ENCODE peak calls at places on chromosomes 5 and 9, in seven cellular contexts. B is right cardiac atrium, H is BE2C, V is pancreas, K is suprapubic skin, I is T-cell, Y is NCI-H226. F is an unnamed sample.

GRCh38 chr5:132099073-132099748 is 25.6 kb downstream of the CSF2 start:
- DNase-seq in B (no peak), H (no peak), V (no peak), K (no peak), I (no peak), Y (no peak), F (no peak)

GRCh38 chr9:97983524-97984187 is 515 bp downstream of the ANP32B start:
- DNase-seq in B (peak), H (peak), V (no peak), K (peak), I (peak), Y (peak), F (no peak)

GRCh38 chr5:16418471-16418922 is 47.1 kb downstream of the ZNF622 start:
- DNase-seq in B (no peak), H (peak), V (peak), K (no peak), I (no peak), Y (no peak), F (no peak)

GRCh38 chr5:3110371-3110770 is 358.9 kb upstream of the IRX2 start:
- DNase-seq in B (no peak), H (no peak), V (no peak), K (no peak), I (no peak), Y (no peak), F (no peak)

GRCh38 chr9:127756233-127756632 is 21.1 kb upstream of the TOR2A start:
- DNase-seq in B (peak), H (no peak), V (no peak), K (no peak), I (no peak), Y (no peak), F (no peak)

GRCh38 chr5:127839496-127840197 is 136.5 kb downstream of the CCDC192 start:
- DNase-seq in B (no peak), H (no peak), V (no peak), K (no peak), I (no peak), Y (no peak), F (no peak)

GRCh38 chr5:98454904-98455303 is 318.6 kb upstream of the RGMB start:
- DNase-seq in B (no peak), H (no peak), V (no peak), K (no peak), I (no peak), Y (peak), F (no peak)

GRCh38 chr5:149580808-149581191 is 498 bp upstream of the ARHGEF37 start:
- DNase-seq in B (no peak), H (no peak), V (no peak), K (no peak), I (no peak), Y (no peak), F (no peak)

GRCh38 chr9:111037744-111038335 is 430 bp downstream of the LPAR1 start:
- DNase-seq in B (peak), H (peak), V (peak), K (peak), I (no peak), Y (peak), F (no peak)

GRCh38 chr9:103942652-103943051 is 151.5 kb upstream of the SMC2 start:
- DNase-seq in B (no peak), H (no peak), V (no peak), K (no peak), I (no peak), Y (no peak), F (no peak)

GRCh38 chr5:54713923-54714581 is 196.5 kb downstream of the SNX18 start:
- DNase-seq in B (no peak), H (no peak), V (no peak), K (no peak), I (no peak), Y (peak), F (no peak)

GRCh38 chr9:14888272-14888671 is 22.0 kb downstream of the FREM1 start:
- DNase-seq in B (no peak), H (no peak), V (no peak), K (no peak), I (no peak), Y (no peak), F (no peak)

GRCh38 chr9:134290603-134291451 is 35.4 kb upstream of the RXRA start:
- DNase-seq in B (peak), H (no peak), V (no peak), K (no peak), I (no peak), Y (no peak), F (no peak)

GRCh38 chr9:124764774-124765438 is 6.2 kb downstream of the NR6A1 start:
- DNase-seq in B (no peak), H (no peak), V (no peak), K (no peak), I (no peak), Y (no peak), F (no peak)

GRCh38 chr5:7261900-7262299 is 134.0 kb upstream of the ADCY2 start:
- DNase-seq in B (no peak), H (no peak), V (no peak), K (no peak), I (no peak), Y (no peak), F (no peak)

GRCh38 chr5:6576861-6577501 is 55.9 kb downstream of the NSUN2 start:
- DNase-seq in B (no peak), H (peak), V (no peak), K (peak), I (no peak), Y (peak), F (no peak)

GRCh38 chr5:16885635-16886365 is 50.3 kb downstream of the MYO10 start:
- DNase-seq in B (no peak), H (no peak), V (no peak), K (no peak), I (no peak), Y (no peak), F (no peak)

GRCh38 chr9:93945400-93946337 is 9.5 kb downstream of the BARX1 start:
- DNase-seq in B (no peak), H (no peak), V (no peak), K (no peak), I (no peak), Y (no peak), F (no peak)

GRCh38 chr5:159082491-159082890 is 17.2 kb downstream of the EBF1 start:
- DNase-seq in B (no peak), H (no peak), V (no peak), K (no peak), I (no peak), Y (no peak), F (no peak)

GRCh38 chr9:91004992-91005391 is 203.4 kb downstream of the SYK start:
- DNase-seq in B (no peak), H (no peak), V (no peak), K (no peak), I (no peak), Y (no peak), F (no peak)

GRCh38 chr5:169656125-169656990 is 19.3 kb downstream of the DOCK2 start:
- DNase-seq in B (no peak), H (no peak), V (no peak), K (no peak), I (no peak), Y (no peak), F (no peak)

GRCh38 chr9:110638381-110638954 is 30.1 kb upstream of the MUSK start:
- DNase-seq in B (no peak), H (no peak), V (no peak), K (no peak), I (no peak), Y (no peak), F (no peak)

GRCh38 chr9:132575005-132575609 is 7.3 kb upstream of the BARHL1 start:
- DNase-seq in B (peak), H (peak), V (peak), K (no peak), I (peak), Y (peak), F (peak)

GRCh38 chr9:114456929-114457328 is 48.3 kb downstream of the WHRN start:
- DNase-seq in B (no peak), H (no peak), V (no peak), K (no peak), I (no peak), Y (no peak), F (no peak)

GRCh38 chr9:93290495-93291434 is 106.8 kb downstream of the WNK2 start:
- DNase-seq in B (no peak), H (no peak), V (no peak), K (no peak), I (no peak), Y (no peak), F (no peak)

GRCh38 chr5:132181011-132181629 is 46.5 kb downstream of the P4HA2 start:
- DNase-seq in B (peak), H (no peak), V (no peak), K (no peak), I (no peak), Y (no peak), F (no peak)

GRCh38 chr5:60161340-60161934 is 267.9 kb upstream of the PDE4D start:
- DNase-seq in B (no peak), H (no peak), V (no peak), K (no peak), I (no peak), Y (no peak), F (no peak)

GRCh38 chr9:95067057-95067456 is 250.5 kb downstream of the FANCC start:
- DNase-seq in B (no peak), H (no peak), V (no peak), K (no peak), I (no peak), Y (no peak), F (no peak)

GRCh38 chr5:92912280-92912679 is 668.7 kb downstream of the NR2F1-AS1 start:
- DNase-seq in B (no peak), H (no peak), V (no peak), K (no peak), I (no peak), Y (no peak), F (no peak)

GRCh38 chr9:94786586-94786985 is 60.1 kb downstream of the AOPEP start:
- DNase-seq in B (no peak), H (no peak), V (no peak), K (no peak), I (no peak), Y (no peak), F (no peak)

GRCh38 chr5:98796197-98796972 is 22.9 kb downstream of the RGMB start:
- DNase-seq in B (no peak), H (peak), V (peak), K (no peak), I (peak), Y (peak), F (no peak)

GRCh38 chr5:52560366-52560765 is 227.3 kb upstream of the ITGA1 start:
- DNase-seq in B (no peak), H (no peak), V (no peak), K (no peak), I (no peak), Y (no peak), F (no peak)

GRCh38 chr5:131595088-131596033 is 39.7 kb downstream of the RAPGEF6 start:
- DNase-seq in B (no peak), H (no peak), V (no peak), K (no peak), I (no peak), Y (no peak), F (no peak)

GRCh38 chr9:124389146-124389939 is 25.9 kb downstream of the PSMB7 start:
- DNase-seq in B (no peak), H (no peak), V (no peak), K (no peak), I (no peak), Y (no peak), F (no peak)